ENCODE peak calls at places on chromosomes 12 and 14, in six cellular contexts. L is choroid plexus epithelial cell, S is NCI-H748 treated with DMSO at 0.1 percent for 48 hours, J is neuronal stem cell, G is IMR-90, Q is posterior cingulate gyrus. W is an unnamed sample.

GRCh38 chr12:95648990-95649791 is 97.9 kb upstream of the USP44 start:
- DNase-seq in L (peak), S (no peak), J (no peak), G (peak), Q (no peak), W (no peak)

GRCh38 chr14:60051690-60052324 is 39.9 kb upstream of the PCNX4 start:
- DNase-seq in L (peak), S (no peak), J (no peak), G (peak), Q (no peak), W (no peak)

GRCh38 chr12:47111392-47111778 is 31.6 kb upstream of the AMIGO2 start:
- DNase-seq in L (no peak), S (no peak), J (no peak), G (no peak), Q (no peak), W (no peak)

GRCh38 chr12:56257071-56257470 is 1.1 kb downstream of the ANKRD52 start:
- DNase-seq in L (no peak), S (no peak), J (no peak), G (no peak), Q (no peak), W (no peak)

GRCh38 chr14:29896354-29896768 is 31.3 kb downstream of the PRKD1 start:
- DNase-seq in L (no peak), S (peak), J (no peak), G (no peak), Q (no peak), W (no peak)

GRCh38 chr12:109932878-109933503 is 32.9 kb downstream of the TCHP start:
- DNase-seq in L (no peak), S (no peak), J (no peak), G (no peak), Q (no peak), W (no peak)

GRCh38 chr14:61453103-61453767 is 131.9 kb downstream of the PRKCH start:
- DNase-seq in L (no peak), S (no peak), J (no peak), G (no peak), Q (no peak), W (no peak)

GRCh38 chr12:98741229-98741614 is 96.1 kb downstream of the APAF1 start:
- DNase-seq in L (no peak), S (no peak), J (no peak), G (peak), Q (no peak), W (no peak)

GRCh38 chr14:77299776-77300175 is 20.9 kb downstream of the POMT2 start:
- DNase-seq in L (no peak), S (no peak), J (no peak), G (no peak), Q (no peak), W (no peak)

GRCh38 chr12:62893276-62893675 is 41.7 kb downstream of the PPM1H start:
- DNase-seq in L (no peak), S (no peak), J (no peak), G (no peak), Q (no peak), W (no peak)

GRCh38 chr12:108457006-108457733 is 57.9 kb upstream of the FICD start:
- DNase-seq in L (peak), S (peak), J (peak), G (peak), Q (no peak), W (peak)

GRCh38 chr12:121240484-121241202 is 30.7 kb downstream of the P2RX4 start:
- DNase-seq in L (peak), S (no peak), J (no peak), G (no peak), Q (peak), W (peak)

GRCh38 chr12:103830025-103830725 is 10.9 kb downstream of the NT5DC3 start:
- DNase-seq in L (no peak), S (no peak), J (no peak), G (no peak), Q (no peak), W (no peak)

GRCh38 chr14:104230119-104230885 is 91.9 kb downstream of the KIF26A start:
- DNase-seq in L (no peak), S (no peak), J (no peak), G (no peak), Q (peak), W (no peak)

W was measured in retina.